ENCODE peak calls at places on chromosomes 6 and 20, in nine cellular contexts. S is HL-60, B is HepG2, D is A549, P is Panc1, C is GM12878, V is K562, J is HCT116, G is SK-N-SH. X is an unnamed sample.

GRCh38 chr20:44382641-44383040 is 27.1 kb downstream of the HNF4A start:
- DNase-seq in S (no peak), C (no peak), B (no peak), G (no peak), D (peak), J (no peak), V (no peak), P (no peak), X (no peak)

GRCh38 chr6:38305995-38306681 is 333.6 kb downstream of the BTBD9 start:
- DNase-seq in G (no peak), C (peak), S (no peak), D (no peak), V (no peak), P (no peak), J (no peak), B (no peak), X (no peak)

GRCh38 chr6:128487055-128487454 is 33.3 kb downstream of the PTPRK start:
- DNase-seq in B (peak), V (no peak), S (no peak), P (no peak), D (no peak), J (no peak), G (no peak), C (no peak), X (peak)

GRCh38 chr6:20688710-20689500 is 154.6 kb downstream of the CDKAL1 start:
- DNase-seq in J (no peak), C (peak), D (no peak), B (no peak), P (no peak), S (no peak), V (peak), G (no peak), X (no peak)

GRCh38 chr6:110703010-110703905 is 112.0 kb downstream of the CDK19 start:
- DNase-seq in B (no peak), V (no peak), J (no peak), D (no peak), C (no peak), P (no peak), G (no peak), S (no peak), X (no peak)

GRCh38 chr6:13943943-13944342 is 19.2 kb downstream of the RNF182 start:
- DNase-seq in D (no peak), V (no peak), C (no peak), P (no peak), B (no peak), S (no peak), J (no peak), G (no peak), X (peak)

GRCh38 chr20:63206878-63207277 is 9.1 kb downstream of the YTHDF1 start:
- DNase-seq in D (no peak), S (no peak), P (no peak), V (no peak), C (no peak), B (no peak), J (no peak), G (no peak), X (no peak)

GRCh38 chr20:38542994-38543906 is 37.7 kb upstream of the ADIG start:
- DNase-seq in B (no peak), V (no peak), J (no peak), G (no peak), S (no peak), C (no peak), D (no peak), P (no peak), X (no peak)

DNA sequence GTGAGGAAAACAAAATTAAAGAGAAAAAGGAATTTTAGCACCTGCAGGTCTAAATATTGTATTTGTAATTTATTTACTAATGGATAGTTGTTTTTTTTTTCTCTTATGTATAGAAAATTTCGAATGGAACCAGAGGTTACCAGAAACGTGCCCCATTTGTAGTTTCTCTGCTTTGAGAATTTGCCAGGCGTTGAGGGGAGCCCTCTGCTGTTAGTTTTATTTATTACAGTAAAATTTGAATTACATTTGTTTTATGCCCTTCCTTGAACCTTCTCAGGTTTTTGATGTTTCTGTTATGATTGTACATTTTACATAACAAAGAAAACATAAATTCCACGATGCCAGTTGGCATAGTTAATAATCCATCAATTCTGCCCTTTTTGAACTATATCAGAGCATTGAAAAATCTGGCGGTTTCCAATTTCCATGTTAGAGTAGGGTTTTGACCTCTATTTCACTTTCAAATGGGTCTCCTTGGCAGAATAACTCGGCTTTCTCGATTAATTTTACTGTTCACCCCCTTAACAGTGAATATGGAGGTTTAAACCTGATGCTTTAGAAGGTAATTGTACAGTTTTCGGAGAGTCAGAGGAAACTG is 35.1 kb upstream of the RFPL4B start:
- DNase-seq in V (peak), P (peak), B (peak), D (no peak), G (peak), J (no peak), C (no peak), S (peak), X (peak)
- TF ChIP-seq REST in V (no peak), P (no peak), B (no peak), D (no peak), G (no peak), J (no peak), C (no peak), S (no peak), X (no peak)

GRCh38 chr20:5504061-5504739 is 187.4 kb upstream of the PROKR2 start:
- DNase-seq in C (no peak), S (no peak), J (no peak), P (no peak), V (peak), G (peak), D (no peak), B (peak), X (peak)
- TF ChIP-seq REST in C (no peak), S (no peak), J (no peak), P (no peak), V (no peak), G (no peak), D (no peak), B (no peak), X (no peak)

DNA sequence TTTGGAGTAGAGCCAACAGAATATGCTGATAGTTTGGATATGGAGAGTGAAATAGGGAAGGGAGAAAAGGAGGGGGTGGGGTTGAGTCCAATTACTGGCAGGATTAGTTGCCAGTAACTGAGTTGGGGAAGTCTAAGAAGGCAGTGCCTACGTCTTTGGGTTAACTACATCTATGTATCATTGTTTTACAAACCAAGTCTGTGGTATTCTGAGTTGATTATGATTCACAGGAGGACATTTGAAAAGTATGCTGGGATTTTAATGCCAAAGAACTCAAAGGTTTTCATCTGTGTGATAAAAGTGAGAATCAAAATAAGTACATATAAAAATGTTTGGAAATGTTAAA is 14.7 kb downstream of the DSE start:
- DNase-seq in V (no peak), S (no peak), J (no peak), D (no peak), G (no peak), B (no peak), P (no peak), C (no peak), X (no peak)
- TF ChIP-seq REST in V (no peak), S (no peak), J (no peak), D (no peak), G (no peak), B (no peak), P (no peak), C (no peak), X (no peak)

DNA sequence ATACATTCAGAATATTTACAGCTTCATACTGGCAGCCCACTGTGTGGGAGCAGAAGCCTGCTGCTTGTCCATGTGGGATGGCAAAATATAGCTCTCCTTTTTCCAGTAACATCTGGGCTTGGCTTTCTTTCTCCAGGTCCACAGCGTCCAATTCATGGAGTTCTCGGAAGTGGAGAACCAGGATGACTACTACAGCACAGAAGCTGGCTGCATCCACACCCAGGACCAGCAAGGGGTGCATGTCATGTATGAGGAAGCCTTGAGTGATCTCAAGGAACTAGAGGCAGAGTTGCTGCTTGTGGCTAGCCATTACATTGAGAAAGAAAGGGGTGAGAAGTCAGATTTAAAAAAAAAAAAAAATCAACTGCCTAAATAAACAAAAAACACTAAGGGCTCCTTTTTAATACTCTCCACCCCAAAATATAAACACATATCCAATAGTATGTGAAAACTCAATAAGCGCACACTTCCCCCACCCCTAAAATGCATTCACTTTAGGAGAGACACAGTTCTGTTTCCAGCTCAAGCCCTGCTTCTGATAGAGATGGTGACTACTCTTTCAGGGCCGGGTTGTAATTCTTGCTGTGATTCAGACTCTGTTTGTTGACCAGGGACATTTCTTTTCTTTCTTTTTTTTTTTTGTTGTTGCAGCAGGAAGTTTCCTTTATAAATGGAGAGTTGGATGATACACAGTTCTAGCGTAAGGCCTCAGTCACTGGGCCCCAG is 142.9 kb downstream of the CD164 start:
- DNase-seq in G (no peak), P (no peak), S (peak), D (no peak), B (no peak), V (peak), J (no peak), C (no peak), X (no peak)
- TF ChIP-seq REST in G (no peak), P (no peak), S (no peak), D (no peak), B (no peak), V (no peak), J (no peak), C (no peak), X (no peak)

GRCh38 chr6:50272611-50273010 is 222.9 kb upstream of the DEFB112 start:
- DNase-seq in P (no peak), J (no peak), D (no peak), C (no peak), B (no peak), V (no peak), S (no peak), G (no peak), X (no peak)
- TF ChIP-seq REST in P (no peak), J (no peak), D (no peak), C (no peak), B (no peak), V (no peak), S (no peak), G (no peak), X (no peak)